ENCODE peak calls at places on chromosomes 16 and 17, in nine cellular contexts. R is H54; P is activated T-cell treated with anti-CD3 and anti-CD28 coated beads for 1 hour; J is GM12865; B is lung microvascular endothelial cell; Y is activated naive CD8-positive, alpha-beta T cell treated with anti-CD3 and anti-CD28 coated beads for 36 hours; T is stimulated activated CD8-positive, alpha-beta memory T cell treated with anti-CD3 and anti-CD28 coated beads, Interleukin-7, amount 100 ng/mL, for 1 hour; F is NCI-H1048; K is stimulated activated CD4-positive, alpha-beta T cell treated with anti-CD3 and anti-CD28 coated beads, Interleukin-4, amount 100 ng/mL, for 4 hours. N is an unnamed sample.

GRCh38 chr16:72427001-72427785 is 255.2 kb upstream of the PMFBP1 start:
- DNase-seq in R (no peak), P (no peak), J (no peak), B (no peak), Y (no peak), T (no peak), F (no peak), K (no peak), N (no peak)

GRCh38 chr16:31113420-31114124 is 3.9 kb upstream of the KAT8 start:
- DNase-seq in R (no peak), P (no peak), J (no peak), B (no peak), Y (no peak), T (no peak), F (no peak), K (no peak), N (no peak)

GRCh38 chr17:13538841-13539411 is 62.8 kb downstream of the HS3ST3A1 start:
- DNase-seq in R (no peak), P (no peak), J (no peak), B (no peak), Y (no peak), T (no peak), F (no peak), K (no peak), N (no peak)

GRCh38 chr17:60372790-60373483 is 19.0 kb downstream of the USP32 start:
- DNase-seq in R (peak; percentile 47), P (no peak), J (peak; percentile 20), B (no peak), Y (no peak), T (no peak), F (no peak), K (no peak), N (no peak)

GRCh38 chr16:54062361-54063346 is 223.9 kb downstream of the IRX3 start:
- DNase-seq in R (no peak), P (no peak), J (no peak), B (peak; percentile 34), Y (no peak), T (no peak), F (no peak), K (no peak), N (no peak)

GRCh38 chr16:66486199-66486772 is 59.2 kb downstream of the BEAN1 start:
- DNase-seq in R (no peak), P (no peak), J (no peak), B (no peak), Y (no peak), T (no peak), F (no peak), K (no peak), N (no peak)

GRCh38 chr17:40551091-40551873 is 14.0 kb downstream of the CCR7 start:
- DNase-seq in R (no peak), P (no peak), J (no peak), B (no peak), Y (no peak), T (no peak), F (no peak), K (no peak), N (no peak)

GRCh38 chr17:60141111-60142018 is 8.4 kb upstream of the CA4 start:
- DNase-seq in R (no peak), P (no peak), J (no peak), B (no peak), Y (no peak), T (no peak), F (no peak), K (no peak), N (no peak)

GRCh38 chr17:72706396-72706981 is 386.0 kb downstream of the SLC39A11 start:
- DNase-seq in R (no peak), P (no peak), J (no peak), B (no peak), Y (no peak), T (no peak), F (no peak), K (no peak), N (no peak)

GRCh38 chr17:78276499-78276898 is 45.1 kb downstream of the TMEM235 start:
- DNase-seq in R (no peak), P (no peak), J (peak; percentile 65), B (no peak), Y (no peak), T (no peak), F (no peak), K (no peak), N (no peak)

GRCh38 chr17:2952174-2952845 is 111.1 kb downstream of the OR1D5 start:
- DNase-seq in R (no peak), P (no peak), J (no peak), B (no peak), Y (no peak), T (no peak), F (no peak), K (no peak), N (no peak)

GRCh38 chr17:40284085-40284713 is 3.5 kb upstream of the CDC6 start:
- DNase-seq in R (no peak), P (no peak), J (no peak), B (peak; percentile 49), Y (no peak), T (no peak), F (no peak), K (no peak), N (no peak)

GRCh38 chr16:17369441-17369951 is 101.3 kb downstream of the XYLT1 start:
- DNase-seq in R (no peak), P (peak; percentile 50), J (peak; percentile 81), B (no peak), Y (peak; percentile 65), T (peak; percentile 44), F (no peak), K (peak; percentile 59), N (no peak)

GRCh38 chr16:48608871-48609452 is 1.0 kb downstream of the N4BP1 start:
- DNase-seq in R (no peak), P (no peak), J (no peak), B (no peak), Y (no peak), T (no peak), F (no peak), K (no peak), N (no peak)

GRCh38 chr17:5544115-5544514 is 40.2 kb downstream of the NLRP1 start:
- DNase-seq in R (no peak), P (no peak), J (no peak), B (no peak), Y (no peak), T (no peak), F (no peak), K (no peak), N (no peak)

GRCh38 chr17:31674717-31675349 is 184.2 kb downstream of the COPRS start:
- DNase-seq in R (peak; percentile 45), P (no peak), J (no peak), B (no peak), Y (no peak), T (no peak), F (no peak), K (no peak), N (no peak)

GRCh38 chr16:85321856-85322271 is 209.6 kb upstream of the CIBAR2 start:
- DNase-seq in R (peak; percentile 82), P (no peak), J (no peak), B (peak; percentile 45), Y (no peak), T (no peak), F (no peak), K (no peak), N (peak; percentile 46)

GRCh38 chr16:10708969-10709368 is 14.2 kb upstream of the TEKT5 start:
- DNase-seq in R (no peak), P (no peak), J (no peak), B (no peak), Y (no peak), T (no peak), F (no peak), K (no peak), N (no peak)

GRCh38 chr16:35744716-35745115 is 2285.3 kb downstream of the TP53TG3F start:
- DNase-seq in R (no peak), P (no peak), J (no peak), B (no peak), Y (no peak), T (no peak), F (no peak), K (no peak), N (no peak)

GRCh38 chr17:1861391-1862010 is 31.7 kb downstream of the RPA1 start:
- DNase-seq in R (no peak), P (no peak), J (no peak), B (no peak), Y (no peak), T (no peak), F (no peak), K (no peak), N (no peak)

N was measured in cortex of kidney.